ENCODE peak calls at places on chromosome 20, in eight cellular contexts. Z, R, F, Q, B, W, C and V are unnamed samples.
A peak's percentile ranks its signal among the peaks of the same experiment; 100 is the strongest.

GRCh38 chr20:22776369-22776768 is 192.0 kb upstream of the FOXA2 start:
- DNase-seq in R (no peak), B (no peak), W (no peak), F (no peak), C (no peak), Z (no peak), Q (no peak), V (no peak)

GRCh38 chr20:59723108-59723500 is 118.8 kb downstream of the PHACTR3 start:
- DNase-seq in W (no peak), Z (no peak), R (no peak), F (no peak), B (no peak), C (no peak), Q (no peak), V (no peak)

GRCh38 chr20:52056203-52057062 is 135.1 kb downstream of the ZFP64 start:
- DNase-seq in Q (peak; percentile 34), W (no peak), B (no peak), R (no peak), C (no peak), F (peak; percentile 53), Z (no peak), V (no peak)

GRCh38 chr20:2485080-2485479 is 14.5 kb upstream of the SNRPB start:
- DNase-seq in Q (no peak), B (no peak), Z (no peak), C (no peak), R (no peak), W (no peak), F (no peak), V (no peak)

GRCh38 chr20:20780127-20780822 is 67.8 kb upstream of the RALGAPA2 start:
- DNase-seq in B (no peak), R (no peak), C (peak; percentile 92), F (no peak), Z (peak; percentile 76), Q (no peak), W (peak; percentile 29), V (no peak)

GRCh38 chr20:1391640-1392442 is 1.0 kb downstream of the FKBP1A start:
- DNase-seq in W (no peak), R (no peak), F (no peak), C (peak; percentile 72), Z (peak; percentile 42), B (peak; percentile 67), Q (no peak), V (peak; percentile 68)

GRCh38 chr20:63740070-63740500 is 509 bp downstream of the SLC2A4RG start:
- DNase-seq in B (peak; percentile 89), Z (peak; percentile 73), C (no peak), Q (no peak), W (no peak), F (no peak), R (peak; percentile 53), V (peak; percentile 32)

GRCh38 chr20:3771552-3772058 is 4.1 kb upstream of the ADISSP start:
- DNase-seq in Z (no peak), C (no peak), R (no peak), W (no peak), F (no peak), Q (no peak), B (no peak), V (no peak)

GRCh38 chr20:46199198-46199597 is 81.1 kb downstream of the CD40 start:
- DNase-seq in Z (no peak), C (no peak), B (peak; percentile 66), R (no peak), W (no peak), Q (no peak), F (no peak), V (no peak)

GRCh38 chr20:62925420-62926228 is 681 bp downstream of the DIDO1 start:
- DNase-seq in F (no peak), R (peak; percentile 42), C (no peak), Z (peak; percentile 40), B (peak; percentile 86), Q (no peak), W (no peak), V (peak; percentile 46)

GRCh38 chr20:34541917-34542316 is 16.6 kb upstream of the MAP1LC3A start:
- DNase-seq in W (no peak), Q (no peak), Z (no peak), F (no peak), C (no peak), B (no peak), R (no peak), V (no peak)

GRCh38 chr20:33664085-33664761 is 2.1 kb downstream of the C20orf144 start:
- DNase-seq in F (no peak), B (no peak), R (no peak), C (no peak), Z (peak; percentile 57), Q (no peak), W (no peak), V (no peak)